ENCODE peak calls at places on chromosomes 5 and 9, in six cellular contexts. Q, X, R, A, E and K are unnamed samples.

GRCh38 chr5:174425271-174425963 is 299.0 kb upstream of the MSX2 start:
- DNase-seq in Q (no peak), X (no peak), R (no peak), A (no peak), E (no peak), K (peak)

GRCh38 chr5:123429993-123430392 is 6.8 kb upstream of the CEP120 start:
- DNase-seq in Q (no peak), X (no peak), R (no peak), A (peak), E (peak), K (no peak)

GRCh38 chr5:153212471-153212870 is 278.0 kb upstream of the GRIA1 start:
- DNase-seq in Q (no peak), X (no peak), R (no peak), A (no peak), E (no peak), K (no peak)

GRCh38 chr5:7753596-7753995 is 97.3 kb downstream of the CFAP90 start:
- DNase-seq in Q (no peak), X (no peak), R (no peak), A (no peak), E (no peak), K (no peak)

GRCh38 chr5:150630459-150631325 is 9.8 kb upstream of the SYNPO start:
- DNase-seq in Q (no peak), X (no peak), R (no peak), A (no peak), E (no peak), K (no peak)

GRCh38 chr5:173707392-173707791 is 90.9 kb upstream of the BOD1 start:
- DNase-seq in Q (no peak), X (no peak), R (no peak), A (peak), E (peak), K (no peak)

GRCh38 chr5:72817639-72818266 is 1.3 kb downstream of the TNPO1 start:
- DNase-seq in Q (no peak), X (no peak), R (no peak), A (no peak), E (no peak), K (no peak)

GRCh38 chr9:5438301-5439162 is 807 bp upstream of the PLGRKT start:
- DNase-seq in Q (no peak), X (no peak), R (peak), A (no peak), E (peak), K (no peak)

GRCh38 chr5:53100606-53101005 is 9.0 kb downstream of the MOCS2 start:
- DNase-seq in Q (no peak), X (no peak), R (no peak), A (no peak), E (no peak), K (no peak)

GRCh38 chr5:150645070-150645700 is 4.7 kb downstream of the SYNPO start:
- DNase-seq in Q (no peak), X (no peak), R (no peak), A (peak), E (peak), K (no peak)

GRCh38 chr5:96079075-96079474 is 117.4 kb upstream of the ELL2 start:
- DNase-seq in Q (no peak), X (no peak), R (no peak), A (peak), E (peak), K (no peak)

GRCh38 chr5:172747471-172747870 is 23.5 kb downstream of the DUSP1 start:
- DNase-seq in Q (no peak), X (no peak), R (no peak), A (no peak), E (no peak), K (no peak)

GRCh38 chr9:114790521-114790920 is 15.3 kb downstream of the TNFSF15 start:
- DNase-seq in Q (no peak), X (no peak), R (no peak), A (no peak), E (no peak), K (no peak)

GRCh38 chr5:164302533-164303235 is 797.3 kb downstream of the MAT2B start:
- DNase-seq in Q (no peak), X (no peak), R (no peak), A (no peak), E (no peak), K (no peak)

GRCh38 chr9:5336683-5337082 is 3.0 kb downstream of the RLN1 start:
- DNase-seq in Q (no peak), X (no peak), R (peak), A (no peak), E (no peak), K (no peak)

GRCh38 chr9:131423171-131423581 is 29.3 kb downstream of the PRRC2B start:
- DNase-seq in Q (peak), X (no peak), R (no peak), A (peak), E (no peak), K (peak)

GRCh38 chr5:103114440-103114839 is 5.5 kb downstream of the GIN1 start:
- DNase-seq in Q (no peak), X (no peak), R (no peak), A (no peak), E (no peak), K (no peak)

GRCh38 chr9:128383791-128384190 is 12.6 kb downstream of the URM1 start:
- DNase-seq in Q (no peak), X (no peak), R (no peak), A (no peak), E (no peak), K (no peak)

GRCh38 chr5:159902444-159903121 is 13.7 kb upstream of the ADRA1B start:
- DNase-seq in Q (no peak), X (no peak), R (no peak), A (no peak), E (no peak), K (no peak)

GRCh38 chr5:72178910-72179815 is 71.9 kb downstream of the MAP1B start:
- DNase-seq in Q (no peak), X (no peak), R (no peak), A (peak), E (peak), K (no peak)

GRCh38 chr5:176429972-176430371 is 13.6 kb upstream of the CLTB start:
- DNase-seq in Q (no peak), X (no peak), R (no peak), A (no peak), E (no peak), K (no peak)

GRCh38 chr5:141343242-141343952 is at the start of gene PCDHGA3:
- DNase-seq in Q (no peak), X (no peak), R (no peak), A (peak), E (no peak), K (no peak)

GRCh38 chr5:136192015-136192525 is 892 bp downstream of the SMIM32 start:
- DNase-seq in Q (peak), X (no peak), R (no peak), A (peak), E (no peak), K (peak)

GRCh38 chr5:141223112-141223783 is at the start of gene PCDHB14:
- DNase-seq in Q (peak), X (no peak), R (no peak), A (peak), E (peak), K (peak)

GRCh38 chr9:111657051-111657450 is 4.4 kb upstream of the GNG10 start:
- DNase-seq in Q (no peak), X (no peak), R (no peak), A (no peak), E (no peak), K (no peak)